ENCODE peak calls at places on chromosome 7, in nine cellular contexts. One of them, this sample, is unnamed.
A peak's percentile ranks its signal among the peaks of the same experiment; 100 is the strongest.

GRCh38 chr7:158402471-158402870 is 185.2 kb downstream of the PTPRN2 start:
- DNase-seq in progenitor cell of endocrine pancreas: no peak
- DNase-seq in GM10248: no peak
- DNase-seq in HFFc6: no peak
- DNase-seq in left lung: no peak
- DNase-seq in choroid plexus epithelial cell: no peak
- DNase-seq in stomach: no peak
- DNase-seq in tibial artery: no peak
- DNase-seq in chondrocyte: peak; percentile 72
- DNase-seq in this sample: no peak

GRCh38 chr7:18429547-18429946 is 66.0 kb upstream of the HDAC9 start:
- DNase-seq in chondrocyte: no peak
- DNase-seq in left lung: no peak
- DNase-seq in stomach: no peak
- DNase-seq in HFFc6: peak; percentile 56
- DNase-seq in tibial artery: no peak
- DNase-seq in choroid plexus epithelial cell: peak; percentile 64
- DNase-seq in GM10248: no peak
- DNase-seq in progenitor cell of endocrine pancreas: no peak
- DNase-seq in this sample: no peak

GRCh38 chr7:20777377-20778062 is 9.2 kb downstream of the SP8 start:
- DNase-seq in choroid plexus epithelial cell: no peak
- DNase-seq in stomach: no peak
- DNase-seq in HFFc6: no peak
- DNase-seq in progenitor cell of endocrine pancreas: no peak
- DNase-seq in chondrocyte: no peak
- DNase-seq in left lung: no peak
- DNase-seq in GM10248: no peak
- DNase-seq in tibial artery: no peak
- DNase-seq in this sample: no peak

GRCh38 chr7:7566651-7567611 is at the start of gene MIOS:
- DNase-seq in GM10248: peak; percentile 96
- DNase-seq in progenitor cell of endocrine pancreas: peak; percentile 91
- DNase-seq in choroid plexus epithelial cell: peak; percentile 71
- DNase-seq in left lung: peak; percentile 93
- DNase-seq in stomach: peak; percentile 90
- DNase-seq in chondrocyte: peak; percentile 85
- DNase-seq in tibial artery: peak; percentile 88
- DNase-seq in HFFc6: peak; percentile 51
- DNase-seq in this sample: peak; percentile 86

GRCh38 chr7:39595102-39595620 is 28.2 kb upstream of the RALA start:
- DNase-seq in HFFc6: no peak
- DNase-seq in choroid plexus epithelial cell: peak; percentile 64
- DNase-seq in GM10248: no peak
- DNase-seq in tibial artery: no peak
- DNase-seq in stomach: no peak
- DNase-seq in progenitor cell of endocrine pancreas: no peak
- DNase-seq in left lung: no peak
- DNase-seq in chondrocyte: no peak
- DNase-seq in this sample: no peak

GRCh38 chr7:38580485-38580884 is 50.7 kb downstream of the AMPH start:
- DNase-seq in stomach: no peak
- DNase-seq in progenitor cell of endocrine pancreas: no peak
- DNase-seq in choroid plexus epithelial cell: no peak
- DNase-seq in chondrocyte: no peak
- DNase-seq in GM10248: no peak
- DNase-seq in left lung: no peak
- DNase-seq in tibial artery: no peak
- DNase-seq in HFFc6: no peak
- DNase-seq in this sample: no peak

GRCh38 chr7:40717242-40717641 is 582.4 kb downstream of the SUGCT start:
- DNase-seq in stomach: peak; percentile 81
- DNase-seq in HFFc6: no peak
- DNase-seq in left lung: no peak
- DNase-seq in progenitor cell of endocrine pancreas: no peak
- DNase-seq in choroid plexus epithelial cell: peak; percentile 88
- DNase-seq in chondrocyte: no peak
- DNase-seq in GM10248: no peak
- DNase-seq in tibial artery: peak; percentile 93
- DNase-seq in this sample: peak; percentile 83

GRCh38 chr7:137816696-137817320 is 30.0 kb downstream of the DGKI start:
- DNase-seq in tibial artery: no peak
- DNase-seq in HFFc6: peak; percentile 26
- DNase-seq in progenitor cell of endocrine pancreas: no peak
- DNase-seq in GM10248: no peak
- DNase-seq in stomach: no peak
- DNase-seq in choroid plexus epithelial cell: peak; percentile 47
- DNase-seq in chondrocyte: no peak
- DNase-seq in left lung: no peak
- DNase-seq in this sample: no peak

GRCh38 chr7:24318326-24318725 is 34.3 kb downstream of the NPY start:
- DNase-seq in choroid plexus epithelial cell: no peak
- DNase-seq in HFFc6: no peak
- DNase-seq in GM10248: peak; percentile 46
- DNase-seq in stomach: no peak
- DNase-seq in chondrocyte: no peak
- DNase-seq in left lung: no peak
- DNase-seq in progenitor cell of endocrine pancreas: no peak
- DNase-seq in tibial artery: no peak
- DNase-seq in this sample: no peak
- TF ChIP-seq CTCF in choroid plexus epithelial cell: peak; percentile 15
- TF ChIP-seq CTCF in HFFc6: no peak
- TF ChIP-seq CTCF in GM10248: peak; percentile 10
- TF ChIP-seq CTCF in stomach: no peak
- TF ChIP-seq CTCF in chondrocyte: peak; percentile 55
- TF ChIP-seq CTCF in left lung: no peak
- TF ChIP-seq CTCF in progenitor cell of endocrine pancreas: peak; percentile 28
- TF ChIP-seq CTCF in tibial artery: no peak
- TF ChIP-seq CTCF in this sample: peak; percentile 60

GRCh38 chr7:127256326-127256725 is 3.6 kb upstream of the GRM8 start:
- DNase-seq in tibial artery: no peak
- DNase-seq in stomach: no peak
- DNase-seq in left lung: no peak
- DNase-seq in choroid plexus epithelial cell: no peak
- DNase-seq in GM10248: no peak
- DNase-seq in chondrocyte: no peak
- DNase-seq in progenitor cell of endocrine pancreas: no peak
- DNase-seq in HFFc6: no peak
- DNase-seq in this sample: no peak

GRCh38 chr7:127252736-127253288 is at the start of gene GRM8:
- DNase-seq in stomach: peak; percentile 39
- DNase-seq in tibial artery: peak; percentile 64
- DNase-seq in choroid plexus epithelial cell: peak; percentile 26
- DNase-seq in progenitor cell of endocrine pancreas: peak; percentile 45
- DNase-seq in chondrocyte: no peak
- DNase-seq in GM10248: peak; percentile 36
- DNase-seq in left lung: no peak
- DNase-seq in HFFc6: no peak
- DNase-seq in this sample: peak; percentile 76

GRCh38 chr7:127253289-127254162 is 785 bp upstream of the GRM8 start:
- DNase-seq in tibial artery: peak; percentile 78
- DNase-seq in chondrocyte: peak; percentile 86
- DNase-seq in progenitor cell of endocrine pancreas: peak; percentile 74
- DNase-seq in left lung: peak; percentile 49
- DNase-seq in GM10248: peak; percentile 77
- DNase-seq in stomach: peak; percentile 67
- DNase-seq in choroid plexus epithelial cell: peak; percentile 58
- DNase-seq in HFFc6: peak; percentile 12
- DNase-seq in this sample: peak; percentile 81

GRCh38 chr7:127252380-127252718 is 392 bp downstream of the GRM8 start:
- DNase-seq in tibial artery: no peak
- DNase-seq in progenitor cell of endocrine pancreas: no peak
- DNase-seq in HFFc6: no peak
- DNase-seq in GM10248: no peak
- DNase-seq in stomach: no peak
- DNase-seq in chondrocyte: no peak
- DNase-seq in choroid plexus epithelial cell: no peak
- DNase-seq in left lung: no peak
- DNase-seq in this sample: no peak

GRCh38 chr7:127254163-127254684 is 1.5 kb upstream of the GRM8 start:
- DNase-seq in left lung: no peak
- DNase-seq in choroid plexus epithelial cell: no peak
- DNase-seq in progenitor cell of endocrine pancreas: no peak
- DNase-seq in HFFc6: no peak
- DNase-seq in stomach: no peak
- DNase-seq in chondrocyte: no peak
- DNase-seq in GM10248: no peak
- DNase-seq in tibial artery: no peak
- DNase-seq in this sample: no peak
- TF ChIP-seq CTCF in left lung: no peak
- TF ChIP-seq CTCF in choroid plexus epithelial cell: no peak
- TF ChIP-seq CTCF in progenitor cell of endocrine pancreas: no peak
- TF ChIP-seq CTCF in HFFc6: peak; percentile 51
- TF ChIP-seq CTCF in stomach: no peak
- TF ChIP-seq CTCF in chondrocyte: peak; percentile 58
- TF ChIP-seq CTCF in GM10248: no peak
- TF ChIP-seq CTCF in tibial artery: no peak
- TF ChIP-seq CTCF in this sample: peak; percentile 2

GRCh38 chr7:87876759-87877234 is 504 bp downstream of the DBF4 start:
- DNase-seq in tibial artery: peak; percentile 71
- DNase-seq in stomach: peak; percentile 70
- DNase-seq in GM10248: peak; percentile 40
- DNase-seq in HFFc6: peak; percentile 50
- DNase-seq in choroid plexus epithelial cell: peak; percentile 70
- DNase-seq in chondrocyte: no peak
- DNase-seq in progenitor cell of endocrine pancreas: peak; percentile 46
- DNase-seq in left lung: peak; percentile 72
- DNase-seq in this sample: peak; percentile 73
- TF ChIP-seq CTCF in tibial artery: no peak
- TF ChIP-seq CTCF in stomach: no peak
- TF ChIP-seq CTCF in GM10248: no peak
- TF ChIP-seq CTCF in HFFc6: no peak
- TF ChIP-seq CTCF in choroid plexus epithelial cell: no peak
- TF ChIP-seq CTCF in chondrocyte: peak; percentile 25
- TF ChIP-seq CTCF in progenitor cell of endocrine pancreas: no peak
- TF ChIP-seq CTCF in left lung: no peak
- TF ChIP-seq CTCF in this sample: no peak

GRCh38 chr7:12517451-12517850 is 53.1 kb upstream of the SCIN start:
- DNase-seq in stomach: no peak
- DNase-seq in HFFc6: no peak
- DNase-seq in tibial artery: no peak
- DNase-seq in left lung: no peak
- DNase-seq in choroid plexus epithelial cell: no peak
- DNase-seq in progenitor cell of endocrine pancreas: no peak
- DNase-seq in GM10248: no peak
- DNase-seq in chondrocyte: no peak
- DNase-seq in this sample: no peak

GRCh38 chr7:12524794-12525386 is 45.6 kb upstream of the SCIN start:
- DNase-seq in choroid plexus epithelial cell: peak; percentile 83
- DNase-seq in stomach: no peak
- DNase-seq in chondrocyte: no peak
- DNase-seq in tibial artery: no peak
- DNase-seq in left lung: no peak
- DNase-seq in HFFc6: peak; percentile 75
- DNase-seq in GM10248: peak; percentile 17
- DNase-seq in progenitor cell of endocrine pancreas: no peak
- DNase-seq in this sample: no peak

GRCh38 chr7:12519682-12520009 is 50.9 kb upstream of the SCIN start:
- DNase-seq in chondrocyte: no peak
- DNase-seq in HFFc6: no peak
- DNase-seq in progenitor cell of endocrine pancreas: no peak
- DNase-seq in choroid plexus epithelial cell: no peak
- DNase-seq in stomach: no peak
- DNase-seq in left lung: no peak
- DNase-seq in GM10248: no peak
- DNase-seq in tibial artery: no peak
- DNase-seq in this sample: no peak

GRCh38 chr7:12518920-12519681 is 51.4 kb upstream of the SCIN start:
- DNase-seq in HFFc6: peak; percentile 12
- DNase-seq in stomach: no peak
- DNase-seq in tibial artery: no peak
- DNase-seq in chondrocyte: no peak
- DNase-seq in left lung: no peak
- DNase-seq in progenitor cell of endocrine pancreas: no peak
- DNase-seq in GM10248: peak; percentile 27
- DNase-seq in choroid plexus epithelial cell: peak; percentile 41
- DNase-seq in this sample: no peak
- TF ChIP-seq CTCF in HFFc6: peak; percentile 70
- TF ChIP-seq CTCF in stomach: no peak
- TF ChIP-seq CTCF in tibial artery: no peak
- TF ChIP-seq CTCF in chondrocyte: peak; percentile 60
- TF ChIP-seq CTCF in left lung: peak; percentile 32
- TF ChIP-seq CTCF in progenitor cell of endocrine pancreas: peak; percentile 62
- TF ChIP-seq CTCF in GM10248: peak; percentile 9
- TF ChIP-seq CTCF in choroid plexus epithelial cell: peak; percentile 74
- TF ChIP-seq CTCF in this sample: peak; percentile 67

GRCh38 chr7:139452948-139453672 is 30.4 kb downstream of the KLRG2 start:
- DNase-seq in tibial artery: no peak
- DNase-seq in GM10248: no peak
- DNase-seq in progenitor cell of endocrine pancreas: no peak
- DNase-seq in HFFc6: peak; percentile 57
- DNase-seq in choroid plexus epithelial cell: no peak
- DNase-seq in stomach: no peak
- DNase-seq in chondrocyte: no peak
- DNase-seq in left lung: no peak
- DNase-seq in this sample: no peak
- TF ChIP-seq CTCF in tibial artery: no peak
- TF ChIP-seq CTCF in GM10248: no peak
- TF ChIP-seq CTCF in progenitor cell of endocrine pancreas: no peak
- TF ChIP-seq CTCF in HFFc6: peak; percentile 65
- TF ChIP-seq CTCF in choroid plexus epithelial cell: peak; percentile 19
- TF ChIP-seq CTCF in stomach: no peak
- TF ChIP-seq CTCF in chondrocyte: no peak
- TF ChIP-seq CTCF in left lung: no peak
- TF ChIP-seq CTCF in this sample: peak; percentile 23